ENCODE peak calls at places on chromosomes 12 and 14, in eight cellular contexts. X is skeletal muscle cell; S is cerebellar cortex; N is fibroblast of mammary gland; W is activated CD4-positive, alpha-beta T cell treated with anti-CD3 and anti-CD28 coated beads, Interleukin-2, amount 50 U/mL, for 1 hour; V is AG10803; F is CD4-positive, CD25-positive, alpha-beta regulatory T cell; J is mesendoderm. R is an unnamed sample.

GRCh38 chr14:76304536-76305473 is 71.1 kb upstream of the ESRRB start:
- DNase-seq in X (no peak), S (no peak), N (no peak), W (no peak), V (no peak), F (no peak), J (no peak), R (no peak)

GRCh38 chr12:15863258-15863835 is 18.8 kb upstream of the STRAP start:
- DNase-seq in X (no peak), S (no peak), N (no peak), W (no peak), V (no peak), F (no peak), J (peak), R (no peak)

GRCh38 chr12:5785601-5786000 is 159.5 kb downstream of the ANO2 start:
- DNase-seq in X (no peak), S (no peak), N (no peak), W (no peak), V (no peak), F (no peak), J (no peak), R (no peak)

GRCh38 chr12:104643093-104643646 is 186.4 kb downstream of the CHST11 start:
- DNase-seq in X (no peak), S (no peak), N (no peak), W (no peak), V (no peak), F (no peak), J (no peak), R (no peak)

GRCh38 chr12:68609955-68610434 is 704 bp upstream of the RAP1B start:
- DNase-seq in X (no peak), S (peak), N (peak), W (no peak), V (peak), F (no peak), J (no peak), R (no peak)

GRCh38 chr14:62722406-62722805 is 322.9 kb downstream of the KCNH5 start:
- DNase-seq in X (no peak), S (no peak), N (no peak), W (no peak), V (no peak), F (no peak), J (no peak), R (no peak)

GRCh38 chr14:91523972-91524371 is 13.9 kb upstream of the PPP4R3A start:
- DNase-seq in X (no peak), S (no peak), N (no peak), W (no peak), V (no peak), F (no peak), J (peak), R (no peak)

GRCh38 chr12:106633451-106633823 is 50.6 kb downstream of the RFX4 start:
- DNase-seq in X (no peak), S (no peak), N (no peak), W (no peak), V (no peak), F (no peak), J (no peak), R (no peak)

GRCh38 chr12:57625261-57626032 is 7.6 kb downstream of the B4GALNT1 start:
- DNase-seq in X (no peak), S (no peak), N (no peak), W (no peak), V (no peak), F (no peak), J (no peak), R (no peak)

GRCh38 chr12:51976376-51977160 is 25.1 kb downstream of the ACVR1B start:
- DNase-seq in X (peak), S (no peak), N (peak), W (no peak), V (peak), F (no peak), J (peak), R (no peak)

GRCh38 chr12:6208140-6208539 is 7.9 kb downstream of the CD9 start:
- DNase-seq in X (no peak), S (no peak), N (no peak), W (no peak), V (no peak), F (no peak), J (no peak), R (no peak)

GRCh38 chr12:25583545-25583944 is 30.5 kb upstream of the LMNTD1 start:
- DNase-seq in X (no peak), S (no peak), N (peak), W (no peak), V (no peak), F (no peak), J (peak), R (no peak)

GRCh38 chr12:46303039-46303666 is 34.3 kb upstream of the SLC38A1 start:
- DNase-seq in X (no peak), S (peak), N (peak), W (peak), V (peak), F (peak), J (peak), R (peak)

GRCh38 chr12:26402648-26403047 is 207.3 kb downstream of the SSPN start:
- DNase-seq in X (no peak), S (peak), N (no peak), W (no peak), V (no peak), F (no peak), J (peak), R (no peak)

GRCh38 chr12:52971701-52972329 is 22.9 kb downstream of the KRT18 start:
- DNase-seq in X (no peak), S (no peak), N (peak), W (no peak), V (peak), F (no peak), J (peak), R (no peak)